ENCODE peak calls at places on chromosome 7, in four cellular contexts. C is skeletal muscle cell, T is GM06990, D is cardiac muscle cell. W is an unnamed sample.
A peak's percentile ranks its signal among the peaks of the same experiment; 100 is the strongest.

GRCh38 chr7:107564553-107565298 is 955 bp downstream of the DUS4L start:
- DNase-seq in D (no peak), C (peak; percentile 54), T (no peak), W (peak; percentile 65)

GRCh38 chr7:5322621-5323410 is 40.1 kb downstream of the SLC29A4 start:
- DNase-seq in C (no peak), D (no peak), T (no peak), W (no peak)

GRCh38 chr7:19094971-19095370 is 22.5 kb downstream of the TWIST1 start:
- DNase-seq in D (no peak), T (no peak), C (no peak), W (no peak)

GRCh38 chr7:55155351-55156117 is 136.7 kb downstream of the EGFR start:
- DNase-seq in C (no peak), T (no peak), D (no peak), W (peak; percentile 58)

GRCh38 chr7:83457022-83457892 is 191.7 kb downstream of the SEMA3E start:
- DNase-seq in T (no peak), D (no peak), C (no peak), W (no peak)

GRCh38 chr7:73839743-73840714 is 2.3 kb downstream of the METTL27 start:
- DNase-seq in T (no peak), D (no peak), C (no peak), W (no peak)

GRCh38 chr7:23410446-23411183 is 59.7 kb downstream of the IGF2BP3 start:
- DNase-seq in T (peak; percentile 75), D (no peak), C (no peak), W (no peak)

GRCh38 chr7:107715531-107715930 is 28.4 kb upstream of the CBLL1 start:
- DNase-seq in C (no peak), T (no peak), D (no peak), W (no peak)

GRCh38 chr7:50608196-50608906 is 43.1 kb upstream of the DDC start:
- DNase-seq in C (no peak), D (no peak), T (no peak), W (no peak)

GRCh38 chr7:149845257-149845980 is 7.2 kb downstream of the ZNF862 start:
- DNase-seq in D (no peak), T (no peak), C (no peak), W (no peak)

GRCh38 chr7:72462311-72462710 is 50.2 kb upstream of the CALN1 start:
- DNase-seq in T (no peak), C (no peak), D (no peak), W (no peak)

DNA sequence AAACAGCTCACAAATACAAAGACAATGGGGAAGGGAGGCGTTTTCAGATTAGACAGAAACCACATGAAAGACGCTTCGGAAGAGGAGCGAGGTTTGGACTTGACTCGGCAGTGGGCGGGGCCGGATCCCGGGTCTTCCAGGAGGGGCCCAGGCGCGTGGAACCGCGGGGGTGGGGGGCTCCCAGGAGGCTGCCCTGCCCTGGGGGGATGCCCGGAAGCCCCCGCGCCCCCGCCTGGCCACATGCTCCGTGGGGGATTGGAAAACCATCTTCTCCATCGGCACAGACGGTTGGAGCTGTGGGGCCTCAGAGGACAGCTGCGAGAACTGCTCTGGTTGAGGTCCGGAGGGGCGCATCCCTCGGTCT is 186.0 kb upstream of the SHH start:
- DNase-seq in C (no peak), T (no peak), D (no peak), W (no peak)
- H3K4me3 ChIP-seq in C (no peak overlapping the region), T (no peak overlapping the region), D (no peak overlapping the region), W (no peak overlapping the region)

GRCh38 chr7:1106063-1106782 is 18.3 kb downstream of the GPER1 start:
- DNase-seq in C (no peak), D (no peak), T (no peak), W (no peak)

GRCh38 chr7:1104514-1105179 is 16.7 kb downstream of the GPER1 start:
- DNase-seq in T (no peak), C (no peak), D (no peak), W (no peak)

GRCh38 chr7:1103789-1104513 is 16.0 kb downstream of the GPER1 start:
- DNase-seq in D (no peak), T (no peak), C (no peak), W (no peak)

GRCh38 chr7:1106783-1107421 is 19.0 kb downstream of the GPER1 start:
- DNase-seq in C (no peak), T (no peak), D (no peak), W (no peak)

DNA sequence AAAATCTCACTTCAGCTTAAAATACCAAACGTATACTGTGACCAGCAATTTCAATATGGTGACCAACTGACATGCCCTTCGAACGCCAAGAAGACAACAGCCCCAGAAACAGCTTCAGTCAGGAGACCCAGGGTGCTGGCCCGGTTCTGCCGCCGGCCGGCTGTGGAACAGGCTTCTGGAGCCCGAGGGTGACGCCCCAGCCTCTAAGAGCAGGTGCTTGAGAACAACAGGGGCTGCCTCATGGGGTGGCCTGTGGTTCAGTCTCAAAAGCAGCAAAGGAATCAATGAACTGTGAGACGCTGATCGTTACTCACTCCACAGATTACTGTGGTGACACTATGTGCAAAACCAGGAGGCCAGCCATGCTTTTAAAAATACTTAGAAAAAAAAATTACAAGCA is 17.3 kb downstream of the GPER1 start:
- DNase-seq in D (no peak), C (no peak), T (peak; percentile 71), W (no peak)
- H3K4me3 ChIP-seq in D (no peak overlapping the region), C (no peak overlapping the region), T (no peak overlapping the region), W (no peak overlapping the region)

GRCh38 chr7:24825315-24825917 is 68.2 kb upstream of the GSDME start:
- DNase-seq in D (no peak), C (no peak), T (no peak), W (no peak)

GRCh38 chr7:24826662-24827020 is 69.4 kb upstream of the GSDME start:
- DNase-seq in C (no peak), D (no peak), T (no peak), W (no peak)

GRCh38 chr7:24824400-24824799 is 67.1 kb upstream of the GSDME start:
- DNase-seq in T (no peak), C (no peak), D (no peak), W (no peak)

GRCh38 chr7:24825931-24826661 is 68.8 kb upstream of the GSDME start:
- DNase-seq in C (no peak), D (no peak), T (no peak), W (no peak)

DNA sequence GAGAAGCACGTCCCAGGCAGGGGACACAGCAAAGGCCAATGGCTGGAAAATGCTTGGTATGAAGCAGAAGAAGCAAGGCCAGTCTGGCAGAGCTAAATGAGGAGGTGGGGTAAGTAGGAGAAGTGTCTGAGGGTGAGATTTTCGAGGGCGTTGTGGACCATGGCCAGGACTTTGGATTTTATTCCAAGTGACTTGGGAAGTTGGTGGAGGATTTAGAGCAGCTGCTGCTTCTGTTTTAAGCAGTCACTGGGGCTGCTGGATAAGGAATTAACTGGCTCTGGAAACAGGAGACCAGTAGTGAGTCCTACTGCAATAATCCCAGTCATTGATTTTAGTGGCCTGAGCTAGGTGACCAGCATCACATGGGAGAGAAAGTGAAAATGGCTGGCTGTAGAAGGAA is 67.6 kb upstream of the GSDME start:
- DNase-seq in C (no peak), T (no peak), D (no peak), W (no peak)
- H3K4me3 ChIP-seq in C (no peak overlapping the region), T (no peak overlapping the region), D (no peak overlapping the region), W (no peak overlapping the region)

GRCh38 chr7:105131033-105131656 is 117.1 kb downstream of the KMT2E start:
- DNase-seq in T (no peak), C (peak; percentile 9), D (no peak), W (no peak)
- H3K4me3 ChIP-seq in T (no peak overlapping the region), C (no peak overlapping the region), D (no peak overlapping the region), W (no peak overlapping the region)

GRCh38 chr7:38630720-38631673 is at the start of gene AMPH:
- DNase-seq in D (peak; percentile 60), T (no peak), C (no peak), W (no peak)
- H3K4me3 ChIP-seq in D (peak within 1 kb of the TSS; percentile 54), T (no peak within 1 kb of the TSS), C (peak within 1 kb of the TSS; percentile 55), W (no peak within 1 kb of the TSS)

GRCh38 chr7:37352974-37353948 is 95.4 kb downstream of the ELMO1 start:
- DNase-seq in C (no peak), T (peak; percentile 54), D (no peak), W (peak; percentile 85)
- H3K4me3 ChIP-seq in C (no peak overlapping the region), T (peak overlapping the region; percentile 61), D (no peak overlapping the region), W (peak overlapping the region; percentile 63)

DNA sequence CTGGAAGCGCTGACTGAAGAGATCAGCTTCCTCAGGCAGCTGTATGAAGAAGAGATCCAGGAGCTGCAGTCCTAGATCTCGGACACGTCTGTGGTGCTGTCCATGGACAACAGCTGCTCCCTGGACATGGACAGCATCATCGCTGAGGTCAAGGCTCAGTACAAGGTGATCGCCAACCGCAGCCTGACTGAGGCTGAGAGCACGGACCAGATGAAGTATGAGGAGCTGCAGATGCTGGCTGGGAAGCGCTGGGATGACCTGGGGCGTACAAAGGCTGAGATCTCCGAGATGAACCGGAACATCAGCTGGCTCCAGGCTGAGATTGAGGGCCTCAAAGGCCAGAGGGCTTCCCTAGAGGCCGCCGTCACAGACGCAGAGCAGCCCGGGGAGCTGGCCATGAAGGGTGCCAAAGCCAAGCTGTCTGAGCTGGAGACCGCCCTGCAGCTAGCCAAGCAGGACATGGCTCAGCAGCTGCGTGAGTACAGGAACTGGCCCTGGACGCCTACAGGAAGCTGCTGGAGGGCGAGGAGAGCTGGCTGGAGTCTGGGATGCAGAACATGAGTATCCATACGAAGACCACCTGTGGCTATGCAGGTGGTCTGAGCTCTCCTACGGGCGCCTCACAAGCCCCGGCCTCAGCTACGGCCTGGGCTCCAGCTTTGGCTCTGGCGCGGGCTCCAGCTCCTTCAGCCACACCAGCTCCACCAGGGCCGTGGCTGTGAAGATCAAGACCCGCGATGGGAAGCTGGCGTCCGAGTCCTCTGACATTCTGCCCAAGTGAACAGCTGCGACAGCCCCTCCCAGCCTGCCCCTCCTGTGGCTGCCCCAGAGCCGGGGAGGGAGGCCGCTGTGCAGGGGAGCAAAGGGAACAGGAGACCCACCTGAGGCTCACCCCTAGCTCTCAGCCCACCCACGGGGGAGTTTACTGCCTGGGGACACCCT is 24.9 kb upstream of the AMPH start:
- DNase-seq in D (no peak), T (no peak), C (no peak), W (no peak)
- H3K4me3 ChIP-seq in D (no peak overlapping the region), T (no peak overlapping the region), C (no peak overlapping the region), W (no peak overlapping the region)

GRCh38 chr7:155293721-155294642 is 3.7 kb upstream of the INSIG1 start:
- DNase-seq in C (no peak), D (no peak), T (no peak), W (no peak)
- H3K4me3 ChIP-seq in C (no peak overlapping the region), D (no peak overlapping the region), T (no peak overlapping the region), W (no peak overlapping the region)

DNA sequence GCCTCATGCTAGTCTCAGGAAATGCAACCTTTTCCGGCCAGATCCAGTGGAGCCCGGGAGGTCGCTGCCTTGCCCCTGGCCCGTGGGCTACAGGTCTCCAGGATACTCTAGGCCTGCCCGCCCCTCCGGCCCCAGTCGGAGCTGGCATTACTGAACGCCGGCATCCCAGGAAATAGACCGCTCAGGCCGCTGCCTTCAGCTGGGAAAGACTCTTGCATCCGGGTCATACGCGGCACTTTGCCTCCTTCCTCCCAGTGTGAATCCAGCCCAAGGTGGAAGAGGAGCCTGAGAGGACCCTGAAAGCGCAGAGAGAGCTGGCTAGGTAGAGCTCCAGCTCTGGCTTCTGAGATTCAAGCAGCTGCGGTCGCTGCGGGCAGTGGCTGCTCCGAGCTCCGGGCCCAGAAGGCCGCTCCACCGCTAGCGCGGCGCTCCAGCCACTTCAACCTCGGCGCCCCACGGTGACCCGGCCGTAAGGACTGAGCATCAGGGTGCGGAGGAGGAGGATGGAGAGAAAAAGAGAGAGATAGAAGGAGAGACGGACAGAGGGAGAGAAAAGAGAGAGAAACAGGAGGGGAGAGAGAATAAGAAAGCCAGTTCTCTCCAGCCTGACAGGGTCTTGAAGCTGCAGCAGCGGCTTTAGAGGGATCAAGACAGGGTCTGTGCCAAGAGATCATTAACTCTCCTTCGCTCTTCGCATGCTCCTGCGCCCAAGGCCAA is 1.7 kb upstream of the HOXA10 start:
- DNase-seq in C (no peak), T (no peak), D (no peak), W (no peak)
- H3K4me3 ChIP-seq in C (peak overlapping the region; percentile 78), T (no peak overlapping the region), D (no peak overlapping the region), W (no peak overlapping the region)

W was measured in Karpas-422.